ENCODE peak calls at places on chromosomes 13 and 19, in four cellular contexts. I is putamen; M is stimulated activated CD4-positive, alpha-beta T cell treated with anti-CD3 and anti-CD28 coated beads, TNF-alpha, amount 100 ng/mL, for 4 hours; F is left cardiac atrium. G is an unnamed sample.

GRCh38 chr13:51746802-51747201 is 57.2 kb downstream of the DHRS12 start:
- DNase-seq in I (no peak), M (no peak), F (no peak), G (no peak)

GRCh38 chr19:38191747-38192146 is 32.3 kb downstream of the DPF1 start:
- DNase-seq in I (no peak), M (no peak), F (no peak), G (no peak)

GRCh38 chr19:42301646-42302204 is at the start of gene PRR19:
- DNase-seq in I (no peak), M (no peak), F (no peak), G (peak)

GRCh38 chr19:7944177-7944761 is 803 bp upstream of the TIMM44 start:
- DNase-seq in I (peak), M (peak), F (peak), G (peak)

GRCh38 chr19:14476663-14477401 is 1.7 kb upstream of the PTGER1 start:
- DNase-seq in I (no peak), M (no peak), F (peak), G (peak)

GRCh38 chr19:38395381-38396127 is 7.1 kb downstream of the SPRED3 start:
- DNase-seq in I (no peak), M (no peak), F (no peak), G (no peak)

GRCh38 chr13:53018690-53019647 is 9.6 kb upstream of the OLFM4 start:
- DNase-seq in I (no peak), M (no peak), F (no peak), G (no peak)

GRCh38 chr13:41548870-41549269 is 91.5 kb downstream of the RGCC start:
- DNase-seq in I (no peak), M (no peak), F (no peak), G (no peak)

GRCh38 chr13:87999791-88000190 is 328.6 kb downstream of the SLITRK5 start:
- DNase-seq in I (no peak), M (no peak), F (no peak), G (no peak)

GRCh38 chr13:80716610-80717081 is 375.7 kb upstream of the SPRY2 start:
- DNase-seq in I (peak), M (no peak), F (peak), G (peak)

GRCh38 chr13:73618275-73618865 is 515.8 kb downstream of the KLF12 start:
- DNase-seq in I (no peak), M (no peak), F (no peak), G (no peak)

GRCh38 chr19:14536926-14537692 is 7.7 kb downstream of the TECR start:
- DNase-seq in I (no peak), M (no peak), F (peak), G (peak)

GRCh38 chr13:37647038-37647650 is 48.6 kb upstream of the POSTN start:
- DNase-seq in I (no peak), M (no peak), F (no peak), G (no peak)

GRCh38 chr13:109744512-109745051 is 41.8 kb downstream of the IRS2 start:
- DNase-seq in I (no peak), M (no peak), F (peak), G (peak)